ENCODE peak calls at places on chromosome 4, in nine cellular contexts. One of them, this sample, is unnamed.
A peak's percentile ranks its signal among the peaks of the same experiment; 100 is the strongest.

GRCh38 chr4:55791666-55792065 is 27.9 kb upstream of the EXOC1L start:
- DNase-seq in spleen: no peak
- DNase-seq in adrenal gland: no peak
- DNase-seq in heart left ventricle: no peak
- DNase-seq in psoas muscle: no peak
- DNase-seq in cardiac muscle cell: peak; percentile 19
- DNase-seq in tibial artery: no peak
- DNase-seq in CD8-positive, alpha-beta T cell: no peak
- DNase-seq in body of pancreas: no peak
- DNase-seq in this sample: no peak

GRCh38 chr4:143403551-143403816 is 66.8 kb downstream of the GAB1 start:
- DNase-seq in cardiac muscle cell: no peak
- DNase-seq in tibial artery: no peak
- DNase-seq in spleen: no peak
- DNase-seq in CD8-positive, alpha-beta T cell: no peak
- DNase-seq in body of pancreas: no peak
- DNase-seq in heart left ventricle: no peak
- DNase-seq in adrenal gland: no peak
- DNase-seq in psoas muscle: no peak
- DNase-seq in this sample: no peak

GRCh38 chr4:100721077-100721476 is 203.3 kb upstream of the EMCN start:
- DNase-seq in adrenal gland: no peak
- DNase-seq in CD8-positive, alpha-beta T cell: no peak
- DNase-seq in tibial artery: no peak
- DNase-seq in psoas muscle: no peak
- DNase-seq in heart left ventricle: no peak
- DNase-seq in spleen: no peak
- DNase-seq in body of pancreas: no peak
- DNase-seq in cardiac muscle cell: no peak
- DNase-seq in this sample: no peak

GRCh38 chr4:84672177-84672576 is 89.2 kb downstream of the CDS1 start:
- DNase-seq in CD8-positive, alpha-beta T cell: no peak
- DNase-seq in psoas muscle: no peak
- DNase-seq in cardiac muscle cell: no peak
- DNase-seq in spleen: no peak
- DNase-seq in adrenal gland: no peak
- DNase-seq in heart left ventricle: no peak
- DNase-seq in body of pancreas: no peak
- DNase-seq in tibial artery: no peak
- DNase-seq in this sample: no peak

GRCh38 chr4:183797445-183798248 is 107.5 kb upstream of the STOX2 start:
- DNase-seq in body of pancreas: peak; percentile 49
- DNase-seq in CD8-positive, alpha-beta T cell: no peak
- DNase-seq in psoas muscle: peak; percentile 60
- DNase-seq in cardiac muscle cell: peak; percentile 29
- DNase-seq in adrenal gland: no peak
- DNase-seq in spleen: peak; percentile 87
- DNase-seq in tibial artery: no peak
- DNase-seq in heart left ventricle: peak; percentile 70
- DNase-seq in this sample: no peak

GRCh38 chr4:46270986-46271596 is 118.8 kb downstream of the GABRA2 start:
- DNase-seq in cardiac muscle cell: peak; percentile 29
- DNase-seq in adrenal gland: no peak
- DNase-seq in CD8-positive, alpha-beta T cell: no peak
- DNase-seq in body of pancreas: no peak
- DNase-seq in psoas muscle: no peak
- DNase-seq in tibial artery: no peak
- DNase-seq in spleen: no peak
- DNase-seq in heart left ventricle: no peak
- DNase-seq in this sample: no peak

GRCh38 chr4:183035726-183036415 is 63.2 kb upstream of the WWC2 start:
- DNase-seq in psoas muscle: no peak
- DNase-seq in adrenal gland: no peak
- DNase-seq in CD8-positive, alpha-beta T cell: no peak
- DNase-seq in tibial artery: no peak
- DNase-seq in spleen: no peak
- DNase-seq in body of pancreas: no peak
- DNase-seq in cardiac muscle cell: no peak
- DNase-seq in heart left ventricle: no peak
- DNase-seq in this sample: no peak

GRCh38 chr4:127574643-127575042 is 58.1 kb upstream of the INTU start:
- DNase-seq in spleen: no peak
- DNase-seq in tibial artery: no peak
- DNase-seq in psoas muscle: no peak
- DNase-seq in body of pancreas: no peak
- DNase-seq in adrenal gland: no peak
- DNase-seq in heart left ventricle: no peak
- DNase-seq in cardiac muscle cell: no peak
- DNase-seq in CD8-positive, alpha-beta T cell: no peak
- DNase-seq in this sample: no peak

GRCh38 chr4:8744083-8744805 is 127.4 kb downstream of the HMX1 start:
- DNase-seq in cardiac muscle cell: no peak
- DNase-seq in spleen: peak; percentile 68
- DNase-seq in CD8-positive, alpha-beta T cell: no peak
- DNase-seq in psoas muscle: peak; percentile 15
- DNase-seq in adrenal gland: no peak
- DNase-seq in body of pancreas: no peak
- DNase-seq in heart left ventricle: no peak
- DNase-seq in tibial artery: no peak
- DNase-seq in this sample: no peak

GRCh38 chr4:951186-951585 is 18.9 kb downstream of the TMEM175 start:
- DNase-seq in psoas muscle: peak; percentile 34
- DNase-seq in cardiac muscle cell: no peak
- DNase-seq in heart left ventricle: no peak
- DNase-seq in CD8-positive, alpha-beta T cell: no peak
- DNase-seq in body of pancreas: no peak
- DNase-seq in adrenal gland: no peak
- DNase-seq in tibial artery: no peak
- DNase-seq in spleen: peak; percentile 52
- DNase-seq in this sample: no peak

GRCh38 chr4:8501781-8502180 is 61.2 kb downstream of the TRMT44 start:
- DNase-seq in heart left ventricle: peak; percentile 17
- DNase-seq in CD8-positive, alpha-beta T cell: no peak
- DNase-seq in spleen: no peak
- DNase-seq in cardiac muscle cell: no peak
- DNase-seq in psoas muscle: no peak
- DNase-seq in tibial artery: no peak
- DNase-seq in body of pancreas: no peak
- DNase-seq in adrenal gland: no peak
- DNase-seq in this sample: no peak

DNA sequence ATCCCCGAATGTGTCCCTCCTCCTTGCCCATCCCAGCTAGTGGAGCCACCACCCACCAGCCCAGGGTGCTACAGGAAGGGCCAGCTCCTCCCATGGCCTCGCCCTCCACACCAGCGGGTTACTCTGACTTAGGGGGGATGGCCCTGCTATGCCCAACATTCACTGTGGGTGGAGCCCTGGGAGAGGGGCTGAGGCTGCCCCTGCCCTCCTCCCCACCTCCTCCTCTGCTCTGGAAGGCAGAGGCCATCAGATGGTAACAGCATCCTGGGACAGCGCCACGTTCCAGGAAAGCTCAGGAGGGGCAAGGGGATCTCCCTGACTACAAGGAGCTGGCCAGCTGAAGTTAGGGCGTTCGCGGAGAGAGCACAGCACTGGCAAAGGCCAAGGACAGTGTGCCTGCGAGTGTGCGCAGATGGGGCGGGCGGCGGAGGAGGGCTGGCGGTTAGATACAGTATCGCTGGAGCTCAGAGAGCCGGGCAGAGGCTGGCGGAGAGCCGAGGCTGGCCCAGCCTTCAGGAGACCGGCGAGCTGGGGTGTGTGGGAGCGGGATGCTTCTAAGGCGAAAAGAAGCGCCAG is 1.5 kb downstream of the JAKMIP1 start:
- DNase-seq in adrenal gland: peak; percentile 26
- DNase-seq in heart left ventricle: no peak
- DNase-seq in CD8-positive, alpha-beta T cell: no peak
- DNase-seq in tibial artery: peak; percentile 10
- DNase-seq in cardiac muscle cell: peak; percentile 25
- DNase-seq in psoas muscle: no peak
- DNase-seq in spleen: peak; percentile 74
- DNase-seq in body of pancreas: no peak
- DNase-seq in this sample: no peak
- H3K4me3 ChIP-seq in adrenal gland: no peak overlapping the region
- H3K4me3 ChIP-seq in heart left ventricle: no peak overlapping the region
- H3K4me3 ChIP-seq in CD8-positive, alpha-beta T cell: peak overlapping the region; percentile 37
- H3K4me3 ChIP-seq in tibial artery: no peak overlapping the region
- H3K4me3 ChIP-seq in cardiac muscle cell: peak overlapping the region; percentile 95
- H3K4me3 ChIP-seq in psoas muscle: peak overlapping the region; percentile 30
- H3K4me3 ChIP-seq in spleen: peak overlapping the region; percentile 65
- H3K4me3 ChIP-seq in body of pancreas: no peak overlapping the region
- H3K4me3 ChIP-seq in this sample: peak overlapping the region; percentile 55

GRCh38 chr4:76212851-76213414 is 691 bp downstream of the SCARB2 start:
- DNase-seq in body of pancreas: no peak
- DNase-seq in spleen: no peak
- DNase-seq in cardiac muscle cell: peak; percentile 57
- DNase-seq in adrenal gland: no peak
- DNase-seq in tibial artery: no peak
- DNase-seq in psoas muscle: no peak
- DNase-seq in heart left ventricle: no peak
- DNase-seq in CD8-positive, alpha-beta T cell: peak; percentile 22
- DNase-seq in this sample: no peak

GRCh38 chr4:76213415-76214268 is at the start of gene SCARB2:
- DNase-seq in cardiac muscle cell: peak; percentile 94
- DNase-seq in adrenal gland: peak; percentile 87
- DNase-seq in heart left ventricle: peak; percentile 95
- DNase-seq in spleen: peak; percentile 97
- DNase-seq in body of pancreas: peak; percentile 92
- DNase-seq in tibial artery: peak; percentile 84
- DNase-seq in CD8-positive, alpha-beta T cell: peak; percentile 59
- DNase-seq in psoas muscle: peak; percentile 94
- DNase-seq in this sample: peak; percentile 85

GRCh38 chr4:76211769-76212168 is 1.9 kb downstream of the SCARB2 start:
- DNase-seq in cardiac muscle cell: no peak
- DNase-seq in heart left ventricle: no peak
- DNase-seq in body of pancreas: no peak
- DNase-seq in tibial artery: no peak
- DNase-seq in adrenal gland: no peak
- DNase-seq in psoas muscle: no peak
- DNase-seq in CD8-positive, alpha-beta T cell: no peak
- DNase-seq in spleen: no peak
- DNase-seq in this sample: no peak

GRCh38 chr4:76210502-76210901 is 3.1 kb downstream of the SCARB2 start:
- DNase-seq in heart left ventricle: no peak
- DNase-seq in tibial artery: no peak
- DNase-seq in psoas muscle: no peak
- DNase-seq in CD8-positive, alpha-beta T cell: no peak
- DNase-seq in adrenal gland: no peak
- DNase-seq in body of pancreas: no peak
- DNase-seq in cardiac muscle cell: no peak
- DNase-seq in spleen: no peak
- DNase-seq in this sample: no peak

DNA sequence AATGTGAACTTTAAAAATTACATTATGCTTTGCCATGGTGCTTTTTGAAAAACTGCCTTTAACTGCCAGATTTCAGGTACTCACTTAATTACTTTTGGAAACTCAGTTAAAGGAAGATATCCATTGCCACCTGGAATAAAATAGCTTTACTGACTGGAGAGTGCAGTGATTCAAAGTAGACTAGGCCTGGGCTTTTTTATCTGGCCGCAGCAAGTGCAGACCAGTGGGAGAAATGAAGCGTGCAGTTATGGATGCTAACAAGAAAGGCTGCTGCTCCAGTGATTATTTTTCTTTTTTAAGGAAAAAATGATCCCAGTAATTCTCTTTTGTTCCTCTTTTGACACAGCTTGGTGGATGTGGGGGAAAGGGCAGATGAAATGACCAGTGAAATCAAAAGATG is 1.3 kb downstream of the SCARB2 start:
- DNase-seq in heart left ventricle: no peak
- DNase-seq in body of pancreas: no peak
- DNase-seq in tibial artery: no peak
- DNase-seq in cardiac muscle cell: no peak
- DNase-seq in CD8-positive, alpha-beta T cell: no peak
- DNase-seq in spleen: no peak
- DNase-seq in adrenal gland: no peak
- DNase-seq in psoas muscle: no peak
- DNase-seq in this sample: no peak
- H3K4me1 ChIP-seq in heart left ventricle: peaks cover 44% of the 10 kb centered on the region
- H3K4me1 ChIP-seq in body of pancreas: peaks cover 87% of the 10 kb centered on the region
- H3K4me1 ChIP-seq in tibial artery: peaks cover 67% of the 10 kb centered on the region
- H3K4me1 ChIP-seq in cardiac muscle cell: peaks cover 23% of the 10 kb centered on the region
- H3K4me1 ChIP-seq in CD8-positive, alpha-beta T cell: peaks cover 29% of the 10 kb centered on the region
- H3K4me1 ChIP-seq in spleen: peaks cover 51% of the 10 kb centered on the region
- H3K4me1 ChIP-seq in adrenal gland: peaks cover 51% of the 10 kb centered on the region
- H3K4me1 ChIP-seq in psoas muscle: peaks cover 71% of the 10 kb centered on the region
- H3K4me1 ChIP-seq in this sample: peaks cover 76% of the 10 kb centered on the region

DNA sequence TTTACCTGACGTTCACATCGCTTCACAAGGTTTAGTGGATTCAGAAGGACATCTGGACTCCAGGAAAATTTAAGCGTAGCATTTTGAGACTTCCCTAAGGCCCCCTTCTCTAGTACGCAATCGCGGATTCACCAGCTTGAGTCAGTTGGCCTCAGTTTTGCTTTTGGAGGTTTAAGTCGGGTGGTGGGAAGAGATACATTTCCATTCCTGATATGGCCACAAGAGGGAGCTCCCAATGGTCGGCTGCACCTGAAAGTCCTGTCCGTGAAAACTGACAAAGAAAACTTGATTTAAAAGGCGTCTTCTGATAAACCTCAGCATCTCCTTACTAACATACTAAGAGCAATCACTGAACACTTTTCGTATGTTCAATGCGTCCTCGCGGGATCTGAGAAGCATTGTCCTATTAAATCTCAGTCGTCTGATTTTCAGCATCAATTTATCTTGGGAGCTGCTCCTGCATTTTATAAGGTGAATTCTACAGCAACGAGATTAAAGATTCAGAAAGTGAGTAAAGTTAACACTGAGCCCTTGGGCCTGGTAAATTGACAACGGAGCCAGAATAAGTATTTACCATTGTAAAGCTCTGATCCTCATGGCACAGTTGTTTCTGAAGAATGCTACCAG is 50.6 kb downstream of the LGI2 start:
- DNase-seq in cardiac muscle cell: peak; percentile 81
- DNase-seq in psoas muscle: peak; percentile 56
- DNase-seq in heart left ventricle: no peak
- DNase-seq in tibial artery: peak; percentile 56
- DNase-seq in CD8-positive, alpha-beta T cell: peak; percentile 19
- DNase-seq in spleen: no peak
- DNase-seq in adrenal gland: peak; percentile 62
- DNase-seq in body of pancreas: peak; percentile 71
- DNase-seq in this sample: peak; percentile 78
- TF ChIP-seq CTCF in cardiac muscle cell: peak; percentile 88
- TF ChIP-seq CTCF in psoas muscle: peak; percentile 83
- TF ChIP-seq CTCF in heart left ventricle: peak; percentile 82
- TF ChIP-seq CTCF in tibial artery: peak; percentile 82
- TF ChIP-seq CTCF in CD8-positive, alpha-beta T cell: peak; percentile 78
- TF ChIP-seq CTCF in spleen: peak; percentile 82
- TF ChIP-seq CTCF in adrenal gland: peak; percentile 82
- TF ChIP-seq CTCF in body of pancreas: peak; percentile 87
- TF ChIP-seq CTCF in this sample: peak; percentile 91

DNA sequence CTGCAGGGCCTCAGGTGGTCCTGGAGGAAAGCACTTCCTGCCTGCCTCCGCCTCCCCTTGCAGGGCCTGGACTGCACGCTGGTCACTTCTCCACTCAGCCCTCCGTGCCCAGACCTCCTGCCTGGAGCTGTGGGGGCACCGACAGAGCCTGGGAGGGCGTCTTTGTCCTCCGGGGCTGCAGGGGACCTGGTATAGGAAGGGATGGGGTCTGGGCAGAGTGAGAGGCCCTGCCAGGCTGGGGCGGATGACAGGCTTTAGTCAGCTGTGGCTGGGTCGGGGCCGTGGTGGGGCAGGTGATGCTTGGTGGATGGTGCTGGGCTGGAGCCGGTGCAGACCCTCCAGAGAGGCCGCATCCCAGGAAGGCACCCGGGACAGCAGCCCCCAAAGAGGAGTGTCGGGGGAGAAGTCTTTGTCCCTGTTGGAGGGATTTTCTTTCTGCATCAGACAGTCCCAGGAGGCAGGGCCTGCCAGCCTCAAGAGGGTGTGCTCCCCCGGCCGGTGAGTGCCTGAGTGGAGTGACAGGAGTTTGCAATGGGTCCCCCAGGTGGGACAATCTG is 1.3 kb downstream of the DOK7 start:
- DNase-seq in heart left ventricle: peak; percentile 46
- DNase-seq in cardiac muscle cell: no peak
- DNase-seq in CD8-positive, alpha-beta T cell: no peak
- DNase-seq in body of pancreas: no peak
- DNase-seq in psoas muscle: peak; percentile 50
- DNase-seq in spleen: no peak
- DNase-seq in tibial artery: no peak
- DNase-seq in adrenal gland: no peak
- DNase-seq in this sample: no peak
- H3K4me3 ChIP-seq in heart left ventricle: peak overlapping the region; percentile 52
- H3K4me3 ChIP-seq in cardiac muscle cell: no peak overlapping the region
- H3K4me3 ChIP-seq in CD8-positive, alpha-beta T cell: no peak overlapping the region
- H3K4me3 ChIP-seq in body of pancreas: no peak overlapping the region
- H3K4me3 ChIP-seq in psoas muscle: peak overlapping the region; percentile 78
- H3K4me3 ChIP-seq in spleen: no peak overlapping the region
- H3K4me3 ChIP-seq in tibial artery: peak overlapping the region; percentile 56
- H3K4me3 ChIP-seq in adrenal gland: no peak overlapping the region
- H3K4me3 ChIP-seq in this sample: peak overlapping the region; percentile 62

This sample was measured in right atrium auricular region.